ENCODE peak calls at places on chromosomes 5 and 9, in six cellular contexts. H, B, P, A, Z and S are unnamed samples.
A peak's percentile ranks its signal among the peaks of the same experiment; 100 is the strongest.

GRCh38 chr5:36877667-36878420 is 1.3 kb downstream of the NIPBL start:
- DNase-seq in A (no peak), H (no peak), P (peak; percentile 49), Z (peak; percentile 32), B (no peak), S (no peak)

GRCh38 chr9:37902804-37903580 is 935 bp downstream of the SLC25A51 start:
- DNase-seq in H (no peak), B (no peak), P (no peak), Z (no peak), A (no peak), S (no peak)

GRCh38 chr5:151926186-151926585 is 1.5 kb upstream of the GLRA1 start:
- DNase-seq in A (no peak), P (no peak), H (no peak), B (no peak), Z (no peak), S (no peak)

GRCh38 chr5:52987711-52988329 is 1.3 kb upstream of the ITGA2 start:
- DNase-seq in A (no peak), B (peak; percentile 9), Z (peak; percentile 93), H (no peak), P (peak; percentile 32), S (no peak)

GRCh38 chr5:175844174-175844573 is 27.2 kb upstream of the CPLX2 start:
- DNase-seq in P (no peak), B (no peak), Z (no peak), H (no peak), A (no peak), S (no peak)

GRCh38 chr9:762217-762616 is 79.3 kb upstream of the DMRT1 start:
- DNase-seq in Z (no peak), B (no peak), P (no peak), H (no peak), A (no peak), S (no peak)

GRCh38 chr5:23274156-23274555 is 233.3 kb upstream of the PRDM9 start:
- DNase-seq in Z (no peak), A (no peak), P (no peak), H (no peak), B (no peak), S (no peak)

GRCh38 chr9:77933019-77933418 is 98.6 kb downstream of the GNAQ start:
- DNase-seq in P (no peak), B (no peak), H (no peak), Z (no peak), A (no peak), S (no peak)

GRCh38 chr5:91361055-91361701 is 21.9 kb downstream of the ARRDC3 start:
- DNase-seq in H (no peak), A (no peak), Z (no peak), B (no peak), P (no peak), S (no peak)

GRCh38 chr5:74529101-74529500 is 111.4 kb downstream of the ENC1 start:
- DNase-seq in B (no peak), Z (no peak), A (no peak), P (no peak), H (no peak), S (no peak)

GRCh38 chr5:37111426-37112382 is 137.5 kb downstream of the CPLANE1 start:
- DNase-seq in H (no peak), A (no peak), B (no peak), Z (no peak), P (no peak), S (no peak)

GRCh38 chr9:135228345-135228982 is 141.0 kb downstream of the OLFM1 start:
- DNase-seq in Z (no peak), H (no peak), A (no peak), P (no peak), B (peak; percentile 61), S (no peak)

GRCh38 chr9:127130661-127131538 is 8.5 kb upstream of the ANGPTL2 start:
- DNase-seq in P (no peak), A (peak; percentile 44), H (no peak), B (peak; percentile 62), Z (no peak), S (peak; percentile 67)

GRCh38 chr9:14358523-14358922 is 44.6 kb upstream of the NFIB start:
- DNase-seq in A (no peak), B (no peak), Z (no peak), P (no peak), H (no peak), S (no peak)

GRCh38 chr9:103364753-103365152 is 369.6 kb downstream of the CYLC2 start:
- DNase-seq in A (no peak), Z (no peak), H (no peak), P (no peak), B (no peak), S (no peak)

GRCh38 chr5:136133416-136134383 is 1.1 kb downstream of the SMAD5 start:
- DNase-seq in Z (no peak), P (peak; percentile 27), B (peak; percentile 56), A (peak; percentile 66), H (no peak), S (peak; percentile 46)

GRCh38 chr9:123657099-123657498 is 272.8 kb downstream of the DENND1A start:
- DNase-seq in P (no peak), Z (no peak), A (no peak), B (no peak), H (no peak), S (no peak)

GRCh38 chr5:171420429-171421231 is 1.2 kb downstream of the FGF18 start:
- DNase-seq in A (peak; percentile 64), B (peak; percentile 64), Z (no peak), P (no peak), H (no peak), S (peak; percentile 95)

GRCh38 chr5:51960617-51961115 is 577.4 kb downstream of the ISL1 start:
- DNase-seq in B (no peak), H (no peak), Z (peak; percentile 7), P (no peak), A (no peak), S (no peak)

GRCh38 chr5:17094830-17095229 is 122.6 kb upstream of the BASP1 start:
- DNase-seq in B (no peak), P (no peak), H (no peak), A (no peak), Z (no peak), S (no peak)

GRCh38 chr9:91126761-91127420 is 234.8 kb downstream of the AUH start:
- DNase-seq in H (no peak), B (no peak), P (no peak), A (no peak), Z (no peak), S (no peak)

GRCh38 chr9:133505186-133505830 is 19.5 kb downstream of the MYMK start:
- DNase-seq in P (no peak), H (no peak), Z (no peak), B (no peak), A (no peak), S (peak; percentile 56)

GRCh38 chr5:74232281-74232680 is 408.2 kb downstream of the ENC1 start:
- DNase-seq in B (no peak), Z (no peak), A (no peak), P (no peak), H (no peak), S (no peak)

GRCh38 chr5:155275214-155275613 is 261.7 kb downstream of the KIF4B start:
- DNase-seq in P (no peak), B (no peak), H (no peak), A (no peak), Z (no peak), S (no peak)

GRCh38 chr5:39670955-39671354 is 246.2 kb upstream of the DAB2 start:
- DNase-seq in P (no peak), B (no peak), H (no peak), A (no peak), Z (no peak), S (no peak)
- H3K27ac ChIP-seq in P (no peak overlapping the region), B (no peak overlapping the region), H (no peak overlapping the region), A (peak overlapping the region; percentile 35), Z (no peak overlapping the region), S (no peak overlapping the region)

GRCh38 chr9:109780453-109781033 is 545 bp downstream of the PALM2AKAP2 start:
- DNase-seq in A (no peak), B (no peak), P (no peak), Z (no peak), H (no peak), S (no peak)

GRCh38 chr9:109781541-109782197 is 1.7 kb downstream of the PALM2AKAP2 start:
- DNase-seq in P (no peak), B (no peak), Z (no peak), A (no peak), H (no peak), S (no peak)

GRCh38 chr9:109781086-109781485 is 1.1 kb downstream of the PALM2AKAP2 start:
- DNase-seq in H (no peak), P (no peak), B (no peak), Z (no peak), A (no peak), S (no peak)

GRCh38 chr9:109776391-109776790 is 3.6 kb upstream of the PALM2AKAP2 start:
- DNase-seq in B (no peak), H (no peak), P (no peak), A (no peak), Z (no peak), S (no peak)

DNA sequence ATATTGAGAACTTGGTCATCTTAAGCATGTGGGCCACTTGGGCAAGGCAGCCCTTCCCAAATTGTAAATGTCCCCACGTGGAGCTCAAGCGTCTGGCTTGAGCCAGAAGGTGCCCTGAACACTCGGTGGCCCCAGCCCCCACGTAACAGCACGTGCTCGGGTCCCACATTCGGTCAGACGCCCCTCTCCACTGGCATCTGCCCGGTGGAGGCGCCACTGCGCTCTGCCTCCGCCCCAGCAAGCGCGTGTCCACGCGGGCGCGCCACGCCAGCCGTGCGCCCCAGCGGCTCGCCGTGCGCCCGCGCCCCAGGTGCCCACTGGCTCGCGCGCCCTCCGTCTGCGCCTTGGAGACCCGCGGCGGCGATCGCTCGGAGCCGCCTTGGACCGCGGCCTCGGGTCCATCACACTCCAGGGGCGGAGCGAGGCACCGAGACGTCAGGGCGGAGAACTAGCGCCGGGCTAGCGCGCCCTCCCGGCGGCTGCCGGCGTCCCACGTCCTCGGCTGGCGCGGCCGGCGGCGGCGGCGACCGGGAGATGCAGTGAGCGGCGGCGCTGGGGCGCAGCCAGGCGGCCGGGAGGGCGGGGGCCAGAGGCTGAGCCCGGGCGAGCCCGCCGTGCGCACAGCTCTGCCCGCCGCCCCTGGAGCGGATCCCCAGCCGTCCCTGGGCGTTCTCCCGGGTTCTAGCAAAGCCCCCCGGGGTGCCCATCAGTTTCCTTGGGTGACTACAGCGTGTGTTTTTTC is at the start of gene PALM2AKAP2:
- DNase-seq in B (peak; percentile 37), A (peak; percentile 41), Z (no peak), H (no peak), P (peak; percentile 39), S (peak; percentile 82)
- TF ChIP-seq POLR2A in B (no peak), A (no peak), Z (no peak), H (no peak), P (peak; percentile 9), S (no peak)

DNA sequence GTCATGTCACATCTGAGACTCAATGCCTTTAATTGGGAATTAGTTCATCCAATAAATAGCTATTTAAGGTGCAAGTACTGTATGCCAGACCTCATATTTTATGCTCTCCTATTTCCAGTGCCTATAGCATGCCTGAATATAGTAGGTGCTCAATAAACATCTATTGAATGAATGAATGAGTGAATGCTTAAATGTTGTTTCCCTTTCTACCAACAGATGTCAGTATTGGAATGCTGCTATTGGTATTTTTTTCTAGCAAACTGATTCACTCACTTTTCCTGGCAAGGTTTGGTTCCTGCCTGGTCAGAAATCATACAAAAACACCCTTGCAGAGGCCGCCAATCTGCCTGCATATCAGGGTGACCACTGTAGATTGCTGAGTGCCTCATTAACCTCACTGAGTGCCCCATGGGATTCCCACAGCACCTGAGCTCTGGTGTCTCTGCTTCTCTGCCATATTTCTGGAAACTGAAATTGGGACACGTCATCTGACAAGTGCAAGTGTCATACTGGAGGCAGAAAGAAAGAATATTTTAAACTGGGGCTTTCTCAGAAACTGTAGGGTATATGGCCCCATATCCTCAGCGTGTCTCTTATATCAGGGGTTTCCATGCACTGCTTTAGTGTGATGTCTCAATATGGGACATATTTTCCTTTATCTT is 359.7 kb downstream of the TRIM32 start:
- DNase-seq in A (no peak), B (no peak), P (no peak), Z (no peak), H (no peak), S (no peak)
- TF ChIP-seq CTCF in A (no peak), B (no peak), P (no peak), Z (peak; percentile 1), H (no peak), S (no peak)

GRCh38 chr5:164562271-164562856 is 1056.9 kb downstream of the MAT2B start:
- DNase-seq in P (no peak), A (no peak), Z (no peak), H (no peak), B (no peak), S (no peak)
- H3K27ac ChIP-seq in P (no peak overlapping the region), A (no peak overlapping the region), Z (no peak overlapping the region), H (no peak overlapping the region), B (no peak overlapping the region), S (no peak overlapping the region)